ENCODE peak calls at places on chromosomes 12 and 14, in four cellular contexts. K is K562, O is HL-60, D is GM12878. Y is an unnamed sample.

GRCh38 chr12:64392221-64392620 is 1.7 kb upstream of the C12orf56 start:
- DNase-seq in D (no peak), O (peak), K (no peak), Y (no peak)

GRCh38 chr14:42323426-42323825 is 716.8 kb downstream of the LRFN5 start:
- DNase-seq in K (no peak), O (no peak), D (no peak), Y (no peak)

GRCh38 chr14:37595809-37596595 is 573 bp downstream of the TTC6 start:
- DNase-seq in K (peak), D (no peak), O (peak), Y (no peak)

GRCh38 chr12:132141976-132142678 is 2.0 kb downstream of the DDX51 start:
- DNase-seq in D (no peak), O (no peak), K (no peak), Y (no peak)

GRCh38 chr14:74089251-74090020 is 4.7 kb downstream of the LIN52 start:
- DNase-seq in D (no peak), O (peak), K (no peak), Y (no peak)

GRCh38 chr14:32826404-32827082 is 112.1 kb upstream of the NPAS3 start:
- DNase-seq in D (no peak), K (no peak), O (no peak), Y (no peak)

GRCh38 chr14:70168401-70168800 is 20.4 kb downstream of the SLC8A3 start:
- DNase-seq in D (no peak), K (no peak), O (no peak), Y (no peak)

GRCh38 chr12:109872-110271 is 43.3 kb downstream of the IQSEC3 start:
- DNase-seq in O (no peak), D (no peak), K (no peak), Y (no peak)

GRCh38 chr14:66495214-66496098 is 9.3 kb downstream of the CCDC196 start:
- DNase-seq in K (peak), O (peak), D (peak), Y (peak)

GRCh38 chr14:76829650-76830421 is 3.6 kb downstream of the LRRC74A start:
- DNase-seq in K (no peak), O (no peak), D (no peak), Y (no peak)

GRCh38 chr12:93742086-93742934 is 65.1 kb downstream of the CRADD start:
- DNase-seq in O (peak), K (peak), D (no peak), Y (peak)
- TF ChIP-seq POLR2AphosphoS5 in O (no peak), K (no peak), D (no peak), Y (no peak)

GRCh38 chr12:3038166-3038565 is 39.0 kb upstream of the TSPAN9 start:
- DNase-seq in K (no peak), D (no peak), O (no peak), Y (no peak)
- TF ChIP-seq SPI1 in K (no peak), D (no peak), O (no peak), Y (no peak)

GRCh38 chr12:53561590-53561953 is 54.3 kb upstream of the NPFF start:
- DNase-seq in K (no peak), O (no peak), D (no peak), Y (no peak)
- TF ChIP-seq POLR2AphosphoS5 in K (no peak), O (no peak), D (no peak), Y (no peak)

DNA sequence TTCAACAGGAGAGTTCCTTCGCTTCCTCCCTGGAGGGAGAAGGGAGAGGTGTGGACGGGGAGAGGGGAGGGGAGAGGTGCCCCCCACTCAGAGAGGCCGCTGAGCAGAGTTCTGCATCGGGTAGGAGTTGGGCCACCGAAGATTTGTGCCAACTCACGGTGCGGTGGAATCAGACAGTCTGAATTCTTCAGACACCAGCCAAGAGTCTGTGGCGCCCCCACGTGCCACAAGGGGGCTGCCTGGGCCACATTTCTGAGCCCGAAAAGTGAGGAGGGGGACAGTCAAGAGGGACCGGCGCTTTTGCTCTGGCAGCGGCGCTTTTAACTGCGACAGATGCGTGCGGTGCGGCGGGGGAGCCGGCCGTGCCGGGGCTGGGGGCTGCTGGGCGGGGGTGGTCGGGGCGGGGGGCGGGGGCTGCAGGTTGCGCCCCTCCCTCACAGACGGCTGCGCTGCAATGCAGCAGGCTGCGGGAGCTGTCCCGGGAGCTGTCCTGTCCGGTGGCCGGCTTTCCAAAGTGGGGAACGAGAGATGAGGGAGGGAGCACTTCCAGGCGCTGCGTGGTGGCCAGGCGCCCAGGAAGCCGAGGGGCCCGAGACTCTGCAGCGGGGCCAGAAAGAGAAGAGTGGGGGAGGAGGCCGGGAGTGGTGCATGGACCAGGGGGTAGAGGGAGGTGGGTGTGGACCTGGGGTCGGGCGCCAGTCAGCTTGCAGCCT is 941 bp upstream of the RTL1 start:
- DNase-seq in O (no peak), D (no peak), K (no peak), Y (no peak)
- TF ChIP-seq SPI1 in O (no peak), D (no peak), K (no peak), Y (no peak)

DNA sequence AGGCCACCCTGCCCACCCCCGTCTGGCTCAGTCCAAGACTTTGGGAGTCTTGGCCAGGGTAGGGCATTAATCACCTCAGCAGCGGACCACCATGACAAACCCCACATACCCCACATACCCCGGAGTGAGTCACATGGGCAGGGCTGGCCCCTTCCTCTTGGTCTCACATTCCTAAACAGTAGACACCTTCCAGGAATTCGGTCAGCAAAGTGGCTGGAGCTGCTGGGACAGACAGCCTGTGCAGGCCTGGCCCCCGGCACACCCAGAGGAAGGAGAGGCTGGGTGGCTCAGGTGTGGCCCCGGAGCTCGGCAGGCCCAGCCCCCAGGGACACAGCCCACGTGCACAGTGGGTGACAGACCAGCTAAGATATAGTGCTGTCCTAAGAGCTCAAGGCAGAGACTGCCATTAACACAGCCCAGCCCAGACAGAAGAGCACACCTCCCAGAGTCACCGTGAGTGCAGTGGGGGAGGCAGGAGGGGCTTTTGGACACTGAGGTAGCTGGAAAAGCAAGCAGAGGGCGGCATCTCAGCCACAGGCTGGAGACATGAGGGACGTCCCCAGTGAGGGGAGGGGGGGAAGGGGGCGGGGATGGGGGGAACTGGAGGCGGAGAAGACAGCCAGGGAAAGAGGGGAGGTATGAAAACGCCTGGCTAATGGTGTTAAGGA is 24.0 kb downstream of the CCDC85C start:
- DNase-seq in D (no peak), O (no peak), K (peak), Y (no peak)
- TF ChIP-seq POLR2AphosphoS5 in D (no peak), O (no peak), K (no peak), Y (no peak)

GRCh38 chr12:80142640-80143039 is 43.3 kb downstream of the OTOGL start:
- DNase-seq in D (no peak), O (no peak), K (no peak), Y (no peak)
- TF ChIP-seq SPI1 in D (no peak), O (no peak), K (no peak), Y (no peak)